ENCODE peak calls at places on chromosomes 3 and 15, in five cellular contexts. T is activated CD4-positive, alpha-beta T cell treated with anti-CD3 and anti-CD28 coated beads, Interleukin-2, amount 10 ng/mL, durations not matched to agents 7 days and 5 days; I is neuronal stem cell; H is stimulated activated CD8-positive, alpha-beta memory T cell treated with anti-CD3 and anti-CD28 coated beads, Interleukin-15, amount 100 ng/mL, for 4 hours; J is activated T-cell treated with anti-CD3 and anti-CD28 coated beads for 48 hours. C is an unnamed sample.

GRCh38 chr15:62099171-62099601 is 32.4 kb downstream of the C2CD4A start:
- DNase-seq in T (no peak), I (no peak), H (no peak), J (no peak), C (no peak)

GRCh38 chr15:67076147-67076843 is 10.9 kb downstream of the SMAD3 start:
- DNase-seq in T (no peak), I (no peak), H (no peak), J (no peak), C (no peak)

GRCh38 chr3:63232764-63233396 is 45.2 kb upstream of the SYNPR start:
- DNase-seq in T (no peak), I (no peak), H (no peak), J (no peak), C (no peak)

GRCh38 chr3:197216169-197216860 is 82.1 kb downstream of the DLG1 start:
- DNase-seq in T (no peak), I (no peak), H (no peak), J (no peak), C (no peak)

GRCh38 chr3:50666801-50667200 is 7.9 kb upstream of the DOCK3 start:
- DNase-seq in T (no peak), I (no peak), H (no peak), J (no peak), C (no peak)

GRCh38 chr3:10309736-10310135 is 11.2 kb downstream of the SEC13 start:
- DNase-seq in T (no peak), I (no peak), H (no peak), J (no peak), C (no peak)

GRCh38 chr3:38397320-38397719 is 50.7 kb downstream of the XYLB start:
- DNase-seq in T (peak; percentile 39), I (peak; percentile 54), H (no peak), J (no peak), C (no peak)

GRCh38 chr3:192745150-192745549 is 17.8 kb upstream of the FGF12 start:
- DNase-seq in T (no peak), I (no peak), H (no peak), J (no peak), C (no peak)

GRCh38 chr3:12363397-12364195 is 74.7 kb downstream of the PPARG start:
- DNase-seq in T (no peak), I (no peak), H (no peak), J (no peak), C (no peak)

GRCh38 chr3:139978966-139979365 is 44.0 kb downstream of the CLSTN2 start:
- DNase-seq in T (no peak), I (no peak), H (no peak), J (no peak), C (no peak)

GRCh38 chr15:64895285-64896065 is 16.2 kb upstream of the ANKDD1A start:
- DNase-seq in T (peak; percentile 77), I (no peak), H (no peak), J (no peak), C (no peak)

GRCh38 chr3:9173445-9173844 is 76.0 kb downstream of the SRGAP3 start:
- DNase-seq in T (no peak), I (no peak), H (no peak), J (no peak), C (no peak)

GRCh38 chr15:74523982-74524381 is 17.0 kb upstream of the ARID3B start:
- DNase-seq in T (no peak), I (no peak), H (no peak), J (no peak), C (no peak)

GRCh38 chr3:133547432-133548041 is 25.9 kb upstream of the CDV3 start:
- DNase-seq in T (no peak), I (no peak), H (no peak), J (no peak), C (no peak)

GRCh38 chr15:41773729-41774061 is 589 bp upstream of the MAPKBP1 start:
- DNase-seq in T (no peak), I (no peak), H (no peak), J (no peak), C (no peak)

GRCh38 chr3:53788038-53788437 is 58.2 kb downstream of the CHDH start:
- DNase-seq in T (no peak), I (no peak), H (no peak), J (no peak), C (no peak)

GRCh38 chr3:124014366-124014942 is 22.5 kb upstream of the ROPN1 start:
- DNase-seq in T (no peak), I (no peak), H (no peak), J (no peak), C (no peak)

GRCh38 chr3:141846050-141846433 is 30.4 kb upstream of the ATP1B3 start:
- DNase-seq in T (no peak), I (no peak), H (no peak), J (no peak), C (no peak)

GRCh38 chr3:70930066-70930465 is 617.6 kb upstream of the MDFIC2 start:
- DNase-seq in T (no peak), I (no peak), H (no peak), J (no peak), C (no peak)

GRCh38 chr3:128075516-128076464 is 23.6 kb downstream of the SEC61A1 start:
- DNase-seq in T (peak; percentile 83), I (peak; percentile 91), H (peak; percentile 62), J (peak; percentile 85), C (no peak)

GRCh38 chr15:68679961-68680371 is 101.2 kb downstream of the CORO2B start:
- DNase-seq in T (no peak), I (no peak), H (no peak), J (no peak), C (no peak)

GRCh38 chr15:40245666-40246065 is 6.8 kb downstream of the PAK6 start:
- DNase-seq in T (no peak), I (no peak), H (no peak), J (no peak), C (no peak)

GRCh38 chr3:173770796-173771573 is 373.4 kb downstream of the NLGN1 start:
- DNase-seq in T (no peak), I (peak; percentile 21), H (no peak), J (no peak), C (no peak)

GRCh38 chr3:114408763-114409162 is 114.9 kb downstream of the TIGIT start:
- DNase-seq in T (no peak), I (peak; percentile 21), H (no peak), J (no peak), C (no peak)

GRCh38 chr3:125148836-125149235 is 63.7 kb downstream of the SLC12A8 start:
- DNase-seq in T (no peak), I (no peak), H (no peak), J (no peak), C (no peak)

GRCh38 chr3:18069564-18069963 is 327.1 kb upstream of the TBC1D5 start:
- DNase-seq in T (no peak), I (no peak), H (no peak), J (no peak), C (no peak)

GRCh38 chr3:184316792-184317191 is 2.4 kb downstream of the EIF4G1 start:
- DNase-seq in T (no peak), I (no peak), H (no peak), J (no peak), C (no peak)

GRCh38 chr3:59043391-59043790 is 6.4 kb downstream of the CFAP20DC start:
- DNase-seq in T (no peak), I (no peak), H (no peak), J (no peak), C (no peak)

GRCh38 chr3:40869013-40869412 is 330.3 kb upstream of the CTNNB1 start:
- DNase-seq in T (no peak), I (no peak), H (no peak), J (no peak), C (no peak)

GRCh38 chr15:41746802-41747201 is 27.5 kb upstream of the MAPKBP1 start:
- DNase-seq in T (no peak), I (no peak), H (no peak), J (no peak), C (no peak)

GRCh38 chr3:124886168-124887051 is 755 bp downstream of the ITGB5 start:
- DNase-seq in T (peak; percentile 11), I (peak; percentile 43), H (peak; percentile 37), J (peak; percentile 24), C (no peak)

GRCh38 chr3:77780621-77781020 is 740.7 kb downstream of the ROBO2 start:
- DNase-seq in T (no peak), I (no peak), H (no peak), J (no peak), C (no peak)

GRCh38 chr3:35936571-35936970 is 297.2 kb downstream of the ARPP21 start:
- DNase-seq in T (no peak), I (no peak), H (no peak), J (no peak), C (no peak)

GRCh38 chr3:87349833-87350232 is 73.4 kb upstream of the POU1F1 start:
- DNase-seq in T (no peak), I (no peak), H (no peak), J (no peak), C (no peak)

GRCh38 chr3:55059027-55059629 is 131.3 kb upstream of the LRTM1 start:
- DNase-seq in T (no peak), I (no peak), H (no peak), J (no peak), C (no peak)

GRCh38 chr3:140848675-140849074 is 93.0 kb upstream of the SLC25A36 start:
- DNase-seq in T (no peak), I (no peak), H (no peak), J (no peak), C (no peak)

GRCh38 chr15:28191832-28192231 is 92.7 kb upstream of the OCA2 start:
- DNase-seq in T (no peak), I (peak; percentile 8), H (no peak), J (no peak), C (no peak)

GRCh38 chr3:58419782-58420512 is 13.7 kb downstream of the PDHB start:
- DNase-seq in T (no peak), I (no peak), H (no peak), J (no peak), C (no peak)

GRCh38 chr15:55991841-55992768 is 1.3 kb downstream of the NEDD4 start:
- DNase-seq in T (no peak), I (no peak), H (no peak), J (no peak), C (no peak)

GRCh38 chr3:57109437-57110199 is 49.2 kb downstream of the SPATA12 start:
- DNase-seq in T (no peak), I (no peak), H (no peak), J (no peak), C (no peak)

C was measured in cortex of kidney.